ENCODE peak calls at places on chromosomes 12 and 14, in eight cellular contexts. U, Z, L, E, J, M, A and O are unnamed samples.

GRCh38 chr12:116276433-116277216 is 868 bp downstream of the MED13L start:
- DNase-seq in Z (peak), E (peak), J (peak), M (peak), L (peak), A (no peak), U (peak), O (peak)

GRCh38 chr12:133234971-133235370 is 706 bp downstream of the ANHX start:
- DNase-seq in E (no peak), J (no peak), Z (no peak), L (no peak), M (no peak), A (no peak), U (no peak), O (no peak)

GRCh38 chr14:102882233-102882906 is 40.1 kb upstream of the AMN start:
- DNase-seq in M (no peak), A (no peak), Z (no peak), J (no peak), U (no peak), L (no peak), E (no peak), O (no peak)

GRCh38 chr12:119446459-119446858 is 111.9 kb downstream of the CCDC60 start:
- DNase-seq in A (no peak), M (no peak), L (no peak), U (no peak), Z (peak), J (no peak), E (no peak), O (no peak)

GRCh38 chr12:55934343-55934742 is 3.4 kb downstream of the DGKA start:
- DNase-seq in M (no peak), Z (no peak), U (no peak), E (no peak), J (no peak), L (no peak), A (no peak), O (no peak)

GRCh38 chr12:94071258-94071657 is 77.1 kb upstream of the PLXNC1 start:
- DNase-seq in A (no peak), U (no peak), L (no peak), M (no peak), Z (no peak), J (no peak), E (no peak), O (no peak)

GRCh38 chr12:121652767-121653497 is 16.5 kb downstream of the MORN3 start:
- DNase-seq in L (no peak), E (no peak), A (no peak), U (no peak), J (no peak), Z (no peak), M (no peak), O (no peak)

GRCh38 chr14:100317897-100318808 is 5.0 kb upstream of the SLC25A47 start:
- DNase-seq in J (peak), M (no peak), E (peak), Z (peak), A (no peak), U (peak), L (peak), O (peak)

GRCh38 chr12:11970155-11970520 is 100.6 kb upstream of the BCL2L14 start:
- DNase-seq in A (no peak), U (no peak), L (no peak), M (no peak), Z (no peak), E (no peak), J (no peak), O (no peak)

GRCh38 chr14:61573321-61573720 is 122.0 kb upstream of the HIF1A start:
- DNase-seq in J (no peak), A (no peak), Z (peak), M (no peak), E (no peak), U (no peak), L (no peak), O (no peak)

GRCh38 chr12:252634-253033 is 10.0 kb downstream of the SLC6A13 start:
- DNase-seq in M (no peak), A (no peak), L (no peak), Z (no peak), E (no peak), J (peak), U (no peak), O (no peak)

GRCh38 chr14:68695326-68695768 is 97.5 kb downstream of the ZFP36L1 start:
- DNase-seq in E (no peak), J (no peak), U (no peak), M (peak), L (no peak), Z (peak), A (peak), O (no peak)

GRCh38 chr14:32825058-32825457 is 113.6 kb upstream of the NPAS3 start:
- DNase-seq in A (no peak), L (no peak), Z (no peak), U (no peak), E (no peak), J (no peak), M (no peak), O (no peak)

GRCh38 chr12:63865448-63865847 is 20.9 kb downstream of the SRGAP1 start:
- DNase-seq in J (no peak), Z (no peak), A (no peak), U (no peak), M (no peak), E (no peak), L (no peak), O (no peak)

GRCh38 chr12:27577688-27578087 is 53.7 kb downstream of the PPFIBP1 start:
- DNase-seq in U (no peak), E (no peak), M (no peak), A (no peak), Z (peak), L (no peak), J (no peak), O (no peak)

GRCh38 chr12:3132636-3133409 is 55.6 kb downstream of the TSPAN9 start:
- DNase-seq in M (no peak), Z (peak), J (no peak), E (no peak), A (peak), U (no peak), L (no peak), O (no peak)

GRCh38 chr12:66920205-66920604 is 241.3 kb upstream of the GRIP1 start:
- DNase-seq in Z (no peak), M (no peak), L (no peak), E (no peak), A (no peak), U (no peak), J (no peak), O (no peak)

GRCh38 chr12:122006186-122006926 is 15.3 kb upstream of the BCL7A start:
- DNase-seq in U (no peak), A (no peak), E (peak), J (no peak), L (peak), Z (no peak), M (no peak), O (no peak)

GRCh38 chr14:90453401-90453951 is 56.6 kb downstream of the CALM1 start:
- DNase-seq in M (no peak), A (no peak), J (no peak), Z (peak), E (no peak), U (no peak), L (no peak), O (no peak)

GRCh38 chr12:58443273-58443980 is 476.9 kb downstream of the LRIG3 start:
- DNase-seq in E (no peak), M (no peak), A (no peak), U (no peak), L (no peak), J (no peak), Z (peak), O (peak)

GRCh38 chr12:54425696-54426095 is 6.6 kb upstream of the ITGA5 start:
- DNase-seq in J (no peak), M (no peak), U (no peak), Z (no peak), E (no peak), L (no peak), A (no peak), O (no peak)

GRCh38 chr14:24360281-24360680 is 7.7 kb upstream of the NFATC4 start:
- DNase-seq in Z (no peak), E (no peak), A (no peak), L (no peak), M (no peak), J (no peak), U (no peak), O (no peak)

GRCh38 chr12:13183621-13184020 is 12.9 kb upstream of the EMP1 start:
- DNase-seq in L (no peak), M (no peak), U (no peak), E (no peak), A (no peak), J (no peak), Z (no peak), O (no peak)

GRCh38 chr14:71355324-71356201 is 448.3 kb downstream of the PCNX1 start:
- DNase-seq in M (peak), A (no peak), Z (peak), U (no peak), E (no peak), L (no peak), J (no peak), O (no peak)

GRCh38 chr12:110813756-110814155 is 33.0 kb upstream of the CCDC63 start:
- DNase-seq in L (no peak), J (no peak), U (no peak), E (no peak), A (no peak), Z (no peak), M (no peak), O (no peak)

GRCh38 chr14:54435500-54435981 is 5.6 kb downstream of the CNIH1 start:
- DNase-seq in E (no peak), Z (peak), A (no peak), M (peak), L (no peak), J (no peak), U (no peak), O (no peak)

GRCh38 chr14:31251028-31251958 is 43.7 kb upstream of the HECTD1 start:
- DNase-seq in J (no peak), A (no peak), L (no peak), U (no peak), E (no peak), M (no peak), Z (no peak), O (peak)

GRCh38 chr12:122894173-122895121 is 1.5 kb downstream of the VPS37B start:
- DNase-seq in M (no peak), J (no peak), E (no peak), L (no peak), U (no peak), Z (no peak), A (no peak), O (peak)

GRCh38 chr12:2974560-2974971 is 15.4 kb downstream of the TEAD4 start:
- DNase-seq in U (no peak), E (no peak), A (no peak), Z (peak), J (no peak), L (no peak), M (no peak), O (no peak)

GRCh38 chr14:63473194-63473788 is 69.9 kb downstream of the PPP2R5E start:
- DNase-seq in J (no peak), E (no peak), L (no peak), Z (no peak), A (no peak), M (no peak), U (no peak), O (no peak)

GRCh38 chr14:88424573-88424972 is 39.1 kb downstream of the SPATA7 start:
- DNase-seq in E (no peak), L (no peak), J (no peak), U (no peak), A (no peak), M (no peak), Z (peak), O (no peak)